ENCODE peak calls at places on chromosomes 1 and 21, in nine cellular contexts. L is tibial nerve; P is AG10803; I is SHP77; T is NCI-H1092 treated with DMSO at 0.1 percent for 48 hours; O is NCI-H460; Q is CD8-positive, alpha-beta T cell; D is activated T-helper 1 cell treated with anti-CD3 and anti-CD28 coated beads, Interleukin-12 subunit alpha, Interleukin-12 subunit beta, Interleukin-2, Interleukin-4 antibody, amounts not matched to agents 30 ng/mL and 10 ng/mL and 1 ng/mL, durations not matched to agents 14 hours and 24 hours and 36 hours; E is CD4-positive, alpha-beta T cell. X is an unnamed sample.
A peak's percentile ranks its signal among the peaks of the same experiment; 100 is the strongest.

GRCh38 chr1:1899266-1899966 is 8.5 kb upstream of the GNB1 start:
- DNase-seq in L (no peak), P (no peak), I (peak; percentile 57), T (no peak), O (no peak), Q (no peak), D (no peak), E (no peak), X (no peak)

GRCh38 chr1:25573591-25573930 is 30.2 kb downstream of the LDLRAP1 start:
- DNase-seq in L (no peak), P (no peak), I (no peak), T (no peak), O (no peak), Q (no peak), D (no peak), E (no peak), X (no peak)

GRCh38 chr1:27342391-27342777 is 562 bp downstream of the SYTL1 start:
- DNase-seq in L (no peak), P (no peak), I (no peak), T (no peak), O (no peak), Q (no peak), D (no peak), E (peak; percentile 47), X (no peak)

GRCh38 chr1:174982971-174983689 is 16.6 kb upstream of the CACYBP start:
- DNase-seq in L (no peak), P (peak; percentile 54), I (peak; percentile 8), T (peak; percentile 32), O (peak; percentile 40), Q (no peak), D (no peak), E (no peak), X (no peak)

GRCh38 chr21:32844653-32845443 is 73.3 kb upstream of the PAXBP1 start:
- DNase-seq in L (no peak), P (peak; percentile 94), I (no peak), T (no peak), O (peak; percentile 51), Q (no peak), D (no peak), E (no peak), X (no peak)

GRCh38 chr1:188295157-188295556 is 1466.4 kb downstream of the PLA2G4A start:
- DNase-seq in L (no peak), P (no peak), I (no peak), T (no peak), O (no peak), Q (no peak), D (no peak), E (no peak), X (no peak)

GRCh38 chr21:39319251-39319756 is 5.9 kb upstream of the BRWD1 start:
- DNase-seq in L (no peak), P (peak; percentile 82), I (no peak), T (no peak), O (no peak), Q (no peak), D (no peak), E (no peak), X (no peak)

GRCh38 chr1:235911876-235912275 is 45.2 kb upstream of the LYST start:
- DNase-seq in L (no peak), P (no peak), I (no peak), T (no peak), O (no peak), Q (no peak), D (no peak), E (no peak), X (no peak)

GRCh38 chr21:33866851-33867250 is 48.8 kb downstream of the ATP5PO start:
- DNase-seq in L (no peak), P (peak; percentile 37), I (no peak), T (no peak), O (no peak), Q (no peak), D (no peak), E (no peak), X (no peak)

GRCh38 chr1:210394281-210394798 is 65.6 kb downstream of the HHAT start:
- DNase-seq in L (peak; percentile 22), P (no peak), I (no peak), T (no peak), O (no peak), Q (no peak), D (no peak), E (no peak), X (no peak)

GRCh38 chr21:34113842-34114241 is 40.5 kb downstream of the MRPS6 start:
- DNase-seq in L (no peak), P (no peak), I (peak; percentile 2), T (peak; percentile 5), O (no peak), Q (no peak), D (no peak), E (no peak), X (peak; percentile 41)

GRCh38 chr1:207291723-207292122 is 29.8 kb upstream of the CD55 start:
- DNase-seq in L (no peak), P (no peak), I (no peak), T (no peak), O (no peak), Q (no peak), D (no peak), E (no peak), X (no peak)

GRCh38 chr1:156337888-156338179 is 258 bp downstream of the CCT3 start:
- DNase-seq in L (no peak), P (no peak), I (no peak), T (no peak), O (no peak), Q (no peak), D (no peak), E (no peak), X (no peak)

GRCh38 chr1:6209661-6210605 is 4.0 kb downstream of the RNF207 start:
- DNase-seq in L (no peak), P (no peak), I (peak; percentile 5), T (peak; percentile 85), O (no peak), Q (no peak), D (no peak), E (no peak), X (no peak)

GRCh38 chr1:157437301-157437700 is 115.0 kb downstream of the FCRL5 start:
- DNase-seq in L (no peak), P (no peak), I (no peak), T (no peak), O (no peak), Q (no peak), D (no peak), E (no peak), X (no peak)

GRCh38 chr1:217921126-217921900 is 290.2 kb downstream of the SPATA17 start:
- DNase-seq in L (no peak), P (no peak), I (peak; percentile 12), T (no peak), O (no peak), Q (no peak), D (no peak), E (no peak), X (no peak)

GRCh38 chr1:224106568-224107281 is 7.2 kb upstream of the FBXO28 start:
- DNase-seq in L (no peak), P (peak; percentile 45), I (peak; percentile 24), T (peak; percentile 29), O (peak; percentile 38), Q (no peak), D (no peak), E (no peak), X (peak; percentile 40)

GRCh38 chr1:177448652-177449351 is 278.0 kb downstream of the BRINP2 start:
- DNase-seq in L (no peak), P (peak; percentile 11), I (no peak), T (no peak), O (no peak), Q (no peak), D (no peak), E (no peak), X (no peak)

GRCh38 chr1:6027591-6027990 is 18.1 kb upstream of the KCNAB2 start:
- DNase-seq in L (no peak), P (no peak), I (no peak), T (no peak), O (no peak), Q (no peak), D (peak; percentile 24), E (no peak), X (no peak)

GRCh38 chr21:33578214-33578613 is 10.3 kb downstream of the DONSON start:
- DNase-seq in L (no peak), P (peak; percentile 80), I (no peak), T (no peak), O (no peak), Q (no peak), D (no peak), E (no peak), X (no peak)

GRCh38 chr1:34425785-34426184 is 249.1 kb downstream of the C1orf94 start:
- DNase-seq in L (no peak), P (no peak), I (no peak), T (no peak), O (no peak), Q (no peak), D (no peak), E (no peak), X (no peak)

GRCh38 chr1:91557826-91558225 is 57.2 kb downstream of the CDC7 start:
- DNase-seq in L (no peak), P (no peak), I (no peak), T (no peak), O (no peak), Q (no peak), D (no peak), E (no peak), X (no peak)

GRCh38 chr21:43188712-43189151 is 19.9 kb downstream of the CRYAA start:
- DNase-seq in L (peak; percentile 14), P (no peak), I (no peak), T (peak; percentile 78), O (no peak), Q (no peak), D (no peak), E (no peak), X (no peak)

GRCh38 chr21:46317710-46318463 is 5.8 kb downstream of the C21orf58 start:
- DNase-seq in L (no peak), P (no peak), I (no peak), T (no peak), O (no peak), Q (no peak), D (no peak), E (no peak), X (peak; percentile 51)

GRCh38 chr1:24705260-24706073 is 39.8 kb upstream of the CLIC4 start:
- DNase-seq in L (peak; percentile 84), P (peak; percentile 61), I (peak; percentile 94), T (peak; percentile 99), O (peak; percentile 80), Q (no peak), D (peak; percentile 32), E (no peak), X (peak; percentile 96)

GRCh38 chr21:27827972-27828371 is 861.1 kb upstream of the ADAMTS5 start:
- DNase-seq in L (no peak), P (no peak), I (no peak), T (no peak), O (no peak), Q (no peak), D (no peak), E (no peak), X (no peak)

GRCh38 chr1:117575586-117576225 is 30.1 kb upstream of the TENT5C start:
- DNase-seq in L (no peak), P (no peak), I (no peak), T (no peak), O (no peak), Q (no peak), D (no peak), E (peak; percentile 19), X (no peak)

GRCh38 chr1:219358080-219358479 is 184.4 kb downstream of the LYPLAL1 start:
- DNase-seq in L (no peak), P (no peak), I (no peak), T (no peak), O (no peak), Q (no peak), D (no peak), E (no peak), X (no peak)

GRCh38 chr1:76381450-76382108 is 307.0 kb downstream of the ST6GALNAC3 start:
- DNase-seq in L (no peak), P (peak; percentile 17), I (no peak), T (no peak), O (no peak), Q (no peak), D (no peak), E (no peak), X (no peak)

GRCh38 chr21:34992736-34993135 is 56.4 kb downstream of the RUNX1 start:
- DNase-seq in L (peak; percentile 23), P (peak; percentile 53), I (no peak), T (no peak), O (no peak), Q (no peak), D (no peak), E (no peak), X (no peak)

GRCh38 chr1:206658264-206658980 is 23.1 kb downstream of the DYRK3 start:
- DNase-seq in L (no peak), P (no peak), I (peak; percentile 18), T (peak; percentile 57), O (no peak), Q (no peak), D (peak; percentile 43), E (peak; percentile 55), X (no peak)